ENCODE peak calls at places on chromosome 5, in ten cellular contexts. One of them, this sample, is unnamed. For H3K36me3, the result is how much of the 10 kb centered on the place peaks cover.

GRCh38 chr5:128478386-128479368 is 59.4 kb downstream of the FBN2 start:
- DNase-seq in brain microvascular endothelial cell: no peak
- DNase-seq in GM23248: no peak
- DNase-seq in uterus: no peak
- DNase-seq in CD8-positive, alpha-beta memory T cell: no peak
- DNase-seq in ovary: no peak
- DNase-seq in mesenchymal stem cell: no peak
- DNase-seq in endothelial cell of umbilical vein: no peak
- DNase-seq in thoracic aorta: no peak
- DNase-seq in HepG2: no peak
- DNase-seq in this sample: no peak

GRCh38 chr5:1508679-1509290 is 15.0 kb downstream of the LPCAT1 start:
- DNase-seq in brain microvascular endothelial cell: no peak
- DNase-seq in GM23248: no peak
- DNase-seq in uterus: no peak
- DNase-seq in CD8-positive, alpha-beta memory T cell: peak
- DNase-seq in ovary: peak
- DNase-seq in mesenchymal stem cell: no peak
- DNase-seq in endothelial cell of umbilical vein: no peak
- DNase-seq in thoracic aorta: no peak
- DNase-seq in HepG2: no peak
- DNase-seq in this sample: no peak

GRCh38 chr5:154559398-154560276 is 81.6 kb upstream of the HAND1 start:
- DNase-seq in brain microvascular endothelial cell: no peak
- DNase-seq in GM23248: no peak
- DNase-seq in uterus: no peak
- DNase-seq in CD8-positive, alpha-beta memory T cell: no peak
- DNase-seq in ovary: no peak
- DNase-seq in mesenchymal stem cell: no peak
- DNase-seq in endothelial cell of umbilical vein: no peak
- DNase-seq in thoracic aorta: no peak
- DNase-seq in HepG2: no peak
- DNase-seq in this sample: no peak

GRCh38 chr5:134070648-134070978 is 43.9 kb upstream of the TCF7 start:
- DNase-seq in brain microvascular endothelial cell: peak
- DNase-seq in GM23248: peak
- DNase-seq in uterus: no peak
- DNase-seq in CD8-positive, alpha-beta memory T cell: no peak
- DNase-seq in ovary: no peak
- DNase-seq in mesenchymal stem cell: peak
- DNase-seq in endothelial cell of umbilical vein: no peak
- DNase-seq in thoracic aorta: no peak
- DNase-seq in HepG2: no peak
- DNase-seq in this sample: no peak

GRCh38 chr5:35012796-35013195 is 35.0 kb downstream of the AGXT2 start:
- DNase-seq in brain microvascular endothelial cell: no peak
- DNase-seq in GM23248: no peak
- DNase-seq in uterus: no peak
- DNase-seq in CD8-positive, alpha-beta memory T cell: no peak
- DNase-seq in ovary: no peak
- DNase-seq in mesenchymal stem cell: no peak
- DNase-seq in endothelial cell of umbilical vein: no peak
- DNase-seq in thoracic aorta: no peak
- DNase-seq in HepG2: no peak
- DNase-seq in this sample: no peak

GRCh38 chr5:78562001-78562400 is 86.6 kb downstream of the LHFPL2 start:
- DNase-seq in brain microvascular endothelial cell: no peak
- DNase-seq in GM23248: no peak
- DNase-seq in uterus: no peak
- DNase-seq in CD8-positive, alpha-beta memory T cell: no peak
- DNase-seq in ovary: no peak
- DNase-seq in mesenchymal stem cell: no peak
- DNase-seq in endothelial cell of umbilical vein: no peak
- DNase-seq in thoracic aorta: no peak
- DNase-seq in HepG2: no peak
- DNase-seq in this sample: no peak

GRCh38 chr5:157941616-157942015 is 82.7 kb upstream of the CLINT1 start:
- DNase-seq in brain microvascular endothelial cell: no peak
- DNase-seq in GM23248: no peak
- DNase-seq in uterus: no peak
- DNase-seq in CD8-positive, alpha-beta memory T cell: no peak
- DNase-seq in ovary: no peak
- DNase-seq in mesenchymal stem cell: no peak
- DNase-seq in endothelial cell of umbilical vein: no peak
- DNase-seq in thoracic aorta: no peak
- DNase-seq in HepG2: no peak
- DNase-seq in this sample: no peak

GRCh38 chr5:124546643-124547042 is 199.8 kb downstream of the ZNF608 start:
- DNase-seq in brain microvascular endothelial cell: peak
- DNase-seq in GM23248: peak
- DNase-seq in uterus: no peak
- DNase-seq in CD8-positive, alpha-beta memory T cell: no peak
- DNase-seq in ovary: no peak
- DNase-seq in mesenchymal stem cell: peak
- DNase-seq in endothelial cell of umbilical vein: peak
- DNase-seq in thoracic aorta: no peak
- DNase-seq in HepG2: no peak
- DNase-seq in this sample: no peak

GRCh38 chr5:155089649-155090048 is 76.1 kb downstream of the KIF4B start:
- DNase-seq in brain microvascular endothelial cell: no peak
- DNase-seq in GM23248: peak
- DNase-seq in uterus: no peak
- DNase-seq in CD8-positive, alpha-beta memory T cell: no peak
- DNase-seq in ovary: no peak
- DNase-seq in mesenchymal stem cell: peak
- DNase-seq in endothelial cell of umbilical vein: no peak
- DNase-seq in thoracic aorta: no peak
- DNase-seq in HepG2: no peak
- DNase-seq in this sample: no peak

GRCh38 chr5:157390179-157390923 is 69.7 kb upstream of the NIPAL4 start:
- DNase-seq in brain microvascular endothelial cell: peak
- DNase-seq in GM23248: peak
- DNase-seq in uterus: no peak
- DNase-seq in CD8-positive, alpha-beta memory T cell: peak
- DNase-seq in ovary: no peak
- DNase-seq in mesenchymal stem cell: peak
- DNase-seq in endothelial cell of umbilical vein: peak
- DNase-seq in thoracic aorta: no peak
- DNase-seq in HepG2: peak
- DNase-seq in this sample: no peak

GRCh38 chr5:97434021-97434420 is 251.0 kb upstream of the RIOK2 start:
- DNase-seq in brain microvascular endothelial cell: no peak
- DNase-seq in GM23248: no peak
- DNase-seq in uterus: no peak
- DNase-seq in CD8-positive, alpha-beta memory T cell: no peak
- DNase-seq in ovary: no peak
- DNase-seq in mesenchymal stem cell: no peak
- DNase-seq in endothelial cell of umbilical vein: no peak
- DNase-seq in thoracic aorta: no peak
- DNase-seq in HepG2: no peak
- DNase-seq in this sample: no peak

GRCh38 chr5:9348296-9348996 is 197.4 kb downstream of the SEMA5A start:
- DNase-seq in brain microvascular endothelial cell: peak
- DNase-seq in GM23248: peak
- DNase-seq in uterus: no peak
- DNase-seq in CD8-positive, alpha-beta memory T cell: no peak
- DNase-seq in ovary: no peak
- DNase-seq in mesenchymal stem cell: peak
- DNase-seq in endothelial cell of umbilical vein: peak
- DNase-seq in thoracic aorta: no peak
- DNase-seq in HepG2: no peak
- DNase-seq in this sample: no peak

GRCh38 chr5:61673007-61673735 is 341.1 kb downstream of the ZSWIM6 start:
- DNase-seq in brain microvascular endothelial cell: peak
- DNase-seq in GM23248: peak
- DNase-seq in uterus: no peak
- DNase-seq in CD8-positive, alpha-beta memory T cell: no peak
- DNase-seq in ovary: no peak
- DNase-seq in mesenchymal stem cell: peak
- DNase-seq in endothelial cell of umbilical vein: peak
- DNase-seq in thoracic aorta: no peak
- DNase-seq in HepG2: no peak
- DNase-seq in this sample: no peak

DNA sequence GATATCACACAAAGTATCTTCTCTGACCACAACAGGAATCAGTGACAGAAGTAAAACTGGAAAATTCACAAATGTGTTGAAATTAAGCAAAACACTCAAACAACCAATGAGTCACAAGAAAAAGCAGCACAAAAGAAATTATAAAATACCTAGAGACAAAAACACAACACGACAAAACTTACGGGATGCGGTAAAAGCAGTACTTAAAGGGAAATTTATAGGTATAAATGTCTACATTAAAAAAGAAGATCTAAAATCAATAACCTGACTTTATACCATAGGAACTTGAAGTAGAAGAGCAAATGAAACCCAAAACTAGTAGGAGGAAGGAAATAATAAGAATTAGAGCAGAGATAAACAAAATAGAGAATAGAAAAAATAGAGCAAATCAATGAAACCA is 2.8 kb upstream of the WDR41 start:
- DNase-seq in brain microvascular endothelial cell: no peak
- DNase-seq in GM23248: no peak
- DNase-seq in uterus: no peak
- DNase-seq in CD8-positive, alpha-beta memory T cell: no peak
- DNase-seq in ovary: no peak
- DNase-seq in mesenchymal stem cell: no peak
- DNase-seq in endothelial cell of umbilical vein: no peak
- DNase-seq in thoracic aorta: no peak
- DNase-seq in HepG2: no peak
- DNase-seq in this sample: no peak
- H3K4me3 ChIP-seq in brain microvascular endothelial cell: no peak
- H3K4me3 ChIP-seq in GM23248: no peak
- H3K4me3 ChIP-seq in uterus: no peak
- H3K4me3 ChIP-seq in CD8-positive, alpha-beta memory T cell: no peak
- H3K4me3 ChIP-seq in ovary: no peak
- H3K4me3 ChIP-seq in mesenchymal stem cell: no peak
- H3K4me3 ChIP-seq in endothelial cell of umbilical vein: no peak
- H3K4me3 ChIP-seq in thoracic aorta: no peak
- H3K4me3 ChIP-seq in HepG2: no peak
- H3K4me3 ChIP-seq in this sample: no peak

GRCh38 chr5:98785244-98785643 is 11.8 kb downstream of the RGMB start:
- DNase-seq in brain microvascular endothelial cell: no peak
- DNase-seq in GM23248: no peak
- DNase-seq in uterus: no peak
- DNase-seq in CD8-positive, alpha-beta memory T cell: no peak
- DNase-seq in ovary: no peak
- DNase-seq in mesenchymal stem cell: no peak
- DNase-seq in endothelial cell of umbilical vein: no peak
- DNase-seq in thoracic aorta: no peak
- DNase-seq in HepG2: no peak
- DNase-seq in this sample: no peak
- H3K36me3 ChIP-seq in brain microvascular endothelial cell: half or more
- H3K36me3 ChIP-seq in GM23248: half or more
- H3K36me3 ChIP-seq in uterus: under half
- H3K36me3 ChIP-seq in CD8-positive, alpha-beta memory T cell: under half
- H3K36me3 ChIP-seq in ovary: under half
- H3K36me3 ChIP-seq in mesenchymal stem cell: half or more
- H3K36me3 ChIP-seq in endothelial cell of umbilical vein: under half
- H3K36me3 ChIP-seq in thoracic aorta: under half
- H3K36me3 ChIP-seq in HepG2: under half
- H3K36me3 ChIP-seq in this sample: under half

GRCh38 chr5:105392710-105393149 is 1830.1 kb upstream of the NUDT12 start:
- DNase-seq in brain microvascular endothelial cell: no peak
- DNase-seq in GM23248: no peak
- DNase-seq in uterus: no peak
- DNase-seq in CD8-positive, alpha-beta memory T cell: no peak
- DNase-seq in ovary: no peak
- DNase-seq in mesenchymal stem cell: no peak
- DNase-seq in endothelial cell of umbilical vein: no peak
- DNase-seq in thoracic aorta: no peak
- DNase-seq in HepG2: peak
- DNase-seq in this sample: no peak
- H3K4me3 ChIP-seq in brain microvascular endothelial cell: no peak
- H3K4me3 ChIP-seq in GM23248: no peak
- H3K4me3 ChIP-seq in uterus: no peak
- H3K4me3 ChIP-seq in CD8-positive, alpha-beta memory T cell: no peak
- H3K4me3 ChIP-seq in ovary: no peak
- H3K4me3 ChIP-seq in mesenchymal stem cell: no peak
- H3K4me3 ChIP-seq in endothelial cell of umbilical vein: no peak
- H3K4me3 ChIP-seq in thoracic aorta: no peak
- H3K4me3 ChIP-seq in HepG2: peak
- H3K4me3 ChIP-seq in this sample: no peak

DNA sequence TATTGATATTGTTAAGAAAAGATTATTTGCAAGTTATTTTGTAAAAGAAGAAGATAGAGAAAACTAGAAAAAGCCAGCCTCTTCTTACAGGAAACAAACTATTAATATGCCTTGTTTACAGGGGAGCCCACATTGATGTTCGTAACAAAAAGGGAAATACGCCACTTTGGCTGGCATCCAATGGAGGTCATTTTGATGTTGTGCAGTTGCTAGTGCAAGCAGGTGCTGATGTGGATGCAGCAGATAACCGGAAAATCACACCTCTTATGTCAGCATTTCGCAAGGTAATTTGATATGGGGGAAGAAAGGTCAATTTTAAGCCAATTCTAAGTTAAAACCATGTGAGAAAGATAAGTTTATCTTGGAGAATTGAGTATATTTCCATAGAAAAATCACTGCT is 37.6 kb upstream of the EIF4EBP3 start:
- DNase-seq in brain microvascular endothelial cell: no peak
- DNase-seq in GM23248: no peak
- DNase-seq in uterus: no peak
- DNase-seq in CD8-positive, alpha-beta memory T cell: no peak
- DNase-seq in ovary: no peak
- DNase-seq in mesenchymal stem cell: no peak
- DNase-seq in endothelial cell of umbilical vein: no peak
- DNase-seq in thoracic aorta: no peak
- DNase-seq in HepG2: no peak
- DNase-seq in this sample: no peak
- H3K36me3 ChIP-seq in brain microvascular endothelial cell: under half
- H3K36me3 ChIP-seq in GM23248: half or more
- H3K36me3 ChIP-seq in uterus: under half
- H3K36me3 ChIP-seq in CD8-positive, alpha-beta memory T cell: half or more
- H3K36me3 ChIP-seq in ovary: under half
- H3K36me3 ChIP-seq in mesenchymal stem cell: half or more
- H3K36me3 ChIP-seq in endothelial cell of umbilical vein: under half
- H3K36me3 ChIP-seq in thoracic aorta: half or more
- H3K36me3 ChIP-seq in HepG2: half or more
- H3K36me3 ChIP-seq in this sample: under half

DNA sequence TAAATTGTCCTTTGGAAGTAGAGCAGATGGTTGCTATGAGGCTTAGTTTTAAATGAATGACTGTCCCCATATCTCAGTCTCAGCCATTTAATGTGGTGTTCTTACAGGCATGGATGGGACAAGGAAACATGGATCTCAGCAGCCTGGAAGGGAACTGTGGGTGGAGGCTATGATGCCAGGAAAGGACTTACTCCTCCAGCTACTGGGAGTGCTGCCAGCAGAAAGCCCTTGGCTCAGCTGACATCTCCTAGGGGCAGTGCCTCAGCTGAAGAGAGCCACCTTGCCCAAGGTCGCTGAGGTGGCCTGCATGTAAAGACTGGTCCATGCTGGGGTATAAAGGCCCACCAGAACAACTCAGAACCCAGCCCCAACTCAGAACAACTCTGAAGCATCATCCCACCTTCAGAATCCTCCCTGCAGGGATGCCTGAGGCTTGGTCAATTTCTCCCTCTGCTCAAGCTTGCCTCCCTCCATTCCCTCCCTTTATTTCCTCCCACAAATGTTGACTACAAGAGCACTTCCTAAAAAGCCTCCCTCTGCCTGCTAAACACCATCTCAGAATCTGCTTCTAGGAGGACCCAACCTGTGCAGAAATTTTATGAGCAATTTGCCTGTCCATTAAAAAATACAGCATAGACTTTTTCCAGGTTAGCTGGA is 1.8 kb upstream of the PDE8B start:
- DNase-seq in brain microvascular endothelial cell: no peak
- DNase-seq in GM23248: peak
- DNase-seq in uterus: peak
- DNase-seq in CD8-positive, alpha-beta memory T cell: no peak
- DNase-seq in ovary: no peak
- DNase-seq in mesenchymal stem cell: no peak
- DNase-seq in endothelial cell of umbilical vein: no peak
- DNase-seq in thoracic aorta: no peak
- DNase-seq in HepG2: no peak
- DNase-seq in this sample: no peak
- H3K4me3 ChIP-seq in brain microvascular endothelial cell: no peak
- H3K4me3 ChIP-seq in GM23248: no peak
- H3K4me3 ChIP-seq in uterus: no peak
- H3K4me3 ChIP-seq in CD8-positive, alpha-beta memory T cell: no peak
- H3K4me3 ChIP-seq in ovary: no peak
- H3K4me3 ChIP-seq in mesenchymal stem cell: no peak
- H3K4me3 ChIP-seq in endothelial cell of umbilical vein: no peak
- H3K4me3 ChIP-seq in thoracic aorta: no peak
- H3K4me3 ChIP-seq in HepG2: no peak
- H3K4me3 ChIP-seq in this sample: no peak